ENCODE peak calls at places on chromosomes 3 and 15, in ten cellular contexts. Y, C, G, L, U, J, O, A, V and W are unnamed samples.

GRCh38 chr15:84955089-84955848 is 26.4 kb upstream of the PDE8A start:
- DNase-seq in Y (peak), C (peak), G (peak), L (peak), U (peak), J (peak), O (peak), A (peak), V (peak), W (peak)

GRCh38 chr3:126798521-126798920 is 94.5 kb downstream of the CHCHD6 start:
- DNase-seq in Y (no peak), C (peak), G (no peak), L (no peak), U (no peak), J (no peak), O (no peak), A (no peak), V (no peak), W (no peak)

GRCh38 chr3:62870321-62870720 is 4.9 kb downstream of the CADPS start:
- DNase-seq in Y (no peak), C (peak), G (no peak), L (no peak), U (no peak), J (no peak), O (no peak), A (no peak), V (no peak), W (no peak)

GRCh38 chr15:60682615-60683014 is 203.7 kb upstream of the ICE2 start:
- DNase-seq in Y (no peak), C (no peak), G (no peak), L (no peak), U (no peak), J (no peak), O (no peak), A (no peak), V (no peak), W (no peak)

GRCh38 chr15:31325432-31325975 is 1.1 kb upstream of the KLF13 start:
- DNase-seq in Y (peak), C (no peak), G (peak), L (peak), U (peak), J (peak), O (peak), A (no peak), V (no peak), W (no peak)

GRCh38 chr3:14429237-14429636 is 26.8 kb downstream of the SLC6A6 start:
- DNase-seq in Y (no peak), C (no peak), G (no peak), L (peak), U (no peak), J (peak), O (no peak), A (no peak), V (no peak), W (no peak)

GRCh38 chr3:16402451-16402850 is 111.0 kb downstream of the RFTN1 start:
- DNase-seq in Y (no peak), C (peak), G (no peak), L (no peak), U (no peak), J (no peak), O (no peak), A (no peak), V (no peak), W (no peak)

GRCh38 chr15:76310470-76311070 is 699 bp downstream of the ETFA start:
- DNase-seq in Y (no peak), C (peak), G (no peak), L (peak), U (no peak), J (peak), O (no peak), A (no peak), V (peak), W (no peak)

GRCh38 chr15:77851696-77852095 is 219.0 kb upstream of the LINGO1 start:
- DNase-seq in Y (peak), C (no peak), G (no peak), L (peak), U (peak), J (no peak), O (no peak), A (no peak), V (no peak), W (no peak)

GRCh38 chr15:95141486-95141885 is 910.1 kb downstream of the MCTP2 start:
- DNase-seq in Y (no peak), C (peak), G (no peak), L (no peak), U (no peak), J (no peak), O (no peak), A (no peak), V (no peak), W (no peak)

GRCh38 chr15:90095521-90095959 is 6.7 kb downstream of the IDH2 start:
- DNase-seq in Y (no peak), C (no peak), G (no peak), L (no peak), U (no peak), J (peak), O (no peak), A (no peak), V (no peak), W (no peak)

GRCh38 chr3:27533718-27534578 is 49.8 kb upstream of the SLC4A7 start:
- DNase-seq in Y (no peak), C (peak), G (peak), L (peak), U (peak), J (peak), O (peak), A (peak), V (no peak), W (peak)

GRCh38 chr3:178223876-178224275 is 312.4 kb upstream of the KCNMB2 start:
- DNase-seq in Y (no peak), C (no peak), G (no peak), L (no peak), U (no peak), J (no peak), O (no peak), A (no peak), V (no peak), W (no peak)

GRCh38 chr3:151154566-151154965 is 48.5 kb downstream of the GPR171 start:
- DNase-seq in Y (no peak), C (no peak), G (no peak), L (no peak), U (no peak), J (no peak), O (no peak), A (no peak), V (no peak), W (no peak)

GRCh38 chr3:183527980-183528379 is 27.5 kb downstream of the KLHL6 start:
- DNase-seq in Y (no peak), C (no peak), G (no peak), L (no peak), U (no peak), J (no peak), O (no peak), A (no peak), V (no peak), W (no peak)

GRCh38 chr15:81469154-81469553 is 95.1 kb upstream of the TMC3 start:
- DNase-seq in Y (no peak), C (no peak), G (no peak), L (no peak), U (no peak), J (no peak), O (no peak), A (no peak), V (no peak), W (no peak)

GRCh38 chr15:71195242-71195641 is 80.0 kb downstream of the THSD4 start:
- DNase-seq in Y (no peak), C (no peak), G (no peak), L (no peak), U (no peak), J (no peak), O (no peak), A (peak), V (no peak), W (no peak)

GRCh38 chr3:4417449-4417848 is 49.6 kb downstream of the SUMF1 start:
- DNase-seq in Y (no peak), C (peak), G (no peak), L (no peak), U (no peak), J (no peak), O (no peak), A (no peak), V (no peak), W (peak)

GRCh38 chr3:159609620-159610019 is 379.0 kb upstream of the IL12A start:
- DNase-seq in Y (no peak), C (no peak), G (no peak), L (no peak), U (no peak), J (no peak), O (no peak), A (no peak), V (no peak), W (no peak)

GRCh38 chr3:57397175-57398026 is 104.9 kb upstream of the ASB14 start:
- DNase-seq in Y (no peak), C (peak), G (peak), L (peak), U (peak), J (peak), O (peak), A (peak), V (no peak), W (peak)

GRCh38 chr15:29140475-29141172 is 129.0 kb downstream of the NSMCE3 start:
- DNase-seq in Y (no peak), C (no peak), G (no peak), L (no peak), U (no peak), J (no peak), O (no peak), A (no peak), V (no peak), W (no peak)

GRCh38 chr3:57892423-57892822 is 115.8 kb upstream of the FLNB start:
- DNase-seq in Y (no peak), C (peak), G (no peak), L (no peak), U (no peak), J (no peak), O (no peak), A (no peak), V (no peak), W (no peak)

GRCh38 chr15:101505610-101506337 is 16.3 kb upstream of the PCSK6 start:
- DNase-seq in Y (no peak), C (no peak), G (no peak), L (no peak), U (no peak), J (no peak), O (no peak), A (no peak), V (no peak), W (no peak)

GRCh38 chr3:171142985-171143384 is 116.5 kb upstream of the SLC2A2 start:
- DNase-seq in Y (no peak), C (peak), G (peak), L (no peak), U (no peak), J (no peak), O (no peak), A (no peak), V (no peak), W (peak)

GRCh38 chr15:22883196-22883595 is 44.7 kb downstream of the NIPA2 start:
- DNase-seq in Y (no peak), C (no peak), G (no peak), L (no peak), U (no peak), J (no peak), O (no peak), A (no peak), V (no peak), W (no peak)
- TF ChIP-seq CTCF in Y (no peak), C (no peak), G (no peak), L (no peak), U (no peak), J (no peak), O (no peak), A (no peak), V (no peak), W (no peak)

GRCh38 chr3:128605091-128606046 is 45.2 kb downstream of the RPN1 start:
- DNase-seq in Y (no peak), C (no peak), G (no peak), L (no peak), U (no peak), J (no peak), O (no peak), A (no peak), V (no peak), W (no peak)

GRCh38 chr3:128610671-128611070 is 39.9 kb downstream of the RPN1 start:
- DNase-seq in Y (no peak), C (no peak), G (no peak), L (no peak), U (no peak), J (no peak), O (no peak), A (no peak), V (no peak), W (no peak)

GRCh38 chr3:128609294-128609693 is 41.3 kb downstream of the RPN1 start:
- DNase-seq in Y (no peak), C (no peak), G (no peak), L (no peak), U (no peak), J (no peak), O (no peak), A (no peak), V (no peak), W (no peak)

GRCh38 chr3:128603811-128604447 is 46.7 kb downstream of the RPN1 start:
- DNase-seq in Y (no peak), C (no peak), G (no peak), L (no peak), U (no peak), J (no peak), O (no peak), A (no peak), V (no peak), W (no peak)

DNA sequence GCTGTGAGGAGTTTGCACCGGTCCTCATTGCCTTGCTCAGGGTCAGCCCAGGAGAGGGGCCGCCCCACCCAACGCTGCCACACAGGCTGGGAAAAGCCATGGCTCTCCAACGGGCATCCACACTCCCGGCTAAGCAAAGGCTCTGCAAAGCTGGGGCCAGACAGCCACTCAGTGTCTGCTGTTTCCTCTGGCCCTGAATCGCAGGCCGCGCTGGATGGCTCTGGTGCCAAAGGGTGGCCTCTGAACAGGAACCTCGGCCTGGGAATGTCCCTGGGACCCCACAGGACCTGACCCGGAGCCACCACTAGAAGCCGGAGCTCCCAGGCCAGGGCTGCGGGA is 42.9 kb downstream of the RPN1 start:
- DNase-seq in Y (no peak), C (no peak), G (no peak), L (no peak), U (no peak), J (no peak), O (no peak), A (no peak), V (peak), W (no peak)
- H3K4me3 ChIP-seq in Y (peak), C (peak), G (peak), L (no peak), U (no peak), J (no peak), O (no peak), A (no peak), V (peak), W (peak)

GRCh38 chr3:29152379-29152778 is 128.5 kb upstream of the RBMS3 start:
- DNase-seq in Y (no peak), C (no peak), G (no peak), L (no peak), U (no peak), J (no peak), O (no peak), A (no peak), V (no peak), W (no peak)
- TF ChIP-seq CTCF in Y (no peak), C (peak), G (no peak), L (no peak), U (no peak), J (peak), O (no peak), A (peak), V (no peak), W (no peak)

DNA sequence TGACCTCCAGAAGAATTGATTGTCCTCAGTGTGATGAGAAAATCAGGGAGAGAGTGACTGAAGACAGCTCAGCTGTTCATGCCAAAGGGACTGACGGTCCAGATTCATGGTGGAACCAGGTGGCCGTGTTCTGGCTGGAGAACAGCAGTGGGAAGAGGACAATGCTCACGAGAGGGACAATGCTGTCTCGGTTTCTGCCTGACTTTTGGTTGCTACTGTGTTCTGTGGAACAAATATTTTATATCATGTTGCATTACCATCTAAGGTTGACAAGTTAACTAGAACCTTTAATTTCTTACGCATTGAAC is 58.0 kb upstream of the ULK4 start:
- DNase-seq in Y (no peak), C (no peak), G (no peak), L (no peak), U (no peak), J (no peak), O (no peak), A (no peak), V (peak), W (no peak)
- H3K4me3 ChIP-seq in Y (no peak), C (no peak), G (no peak), L (no peak), U (no peak), J (no peak), O (no peak), A (no peak), V (no peak), W (no peak)

GRCh38 chr3:107796786-107797185 is 274.0 kb downstream of the BBX start:
- DNase-seq in Y (no peak), C (peak), G (no peak), L (peak), U (no peak), J (no peak), O (no peak), A (no peak), V (no peak), W (peak)

GRCh38 chr3:107795514-107796094 is 272.8 kb downstream of the BBX start:
- DNase-seq in Y (no peak), C (no peak), G (no peak), L (no peak), U (no peak), J (no peak), O (no peak), A (no peak), V (no peak), W (no peak)

GRCh38 chr3:107791450-107791849 is 268.7 kb downstream of the BBX start:
- DNase-seq in Y (no peak), C (no peak), G (no peak), L (no peak), U (no peak), J (no peak), O (no peak), A (no peak), V (no peak), W (no peak)

GRCh38 chr3:107797586-107797985 is 274.8 kb downstream of the BBX start:
- DNase-seq in Y (no peak), C (no peak), G (no peak), L (no peak), U (no peak), J (no peak), O (no peak), A (no peak), V (no peak), W (no peak)

DNA sequence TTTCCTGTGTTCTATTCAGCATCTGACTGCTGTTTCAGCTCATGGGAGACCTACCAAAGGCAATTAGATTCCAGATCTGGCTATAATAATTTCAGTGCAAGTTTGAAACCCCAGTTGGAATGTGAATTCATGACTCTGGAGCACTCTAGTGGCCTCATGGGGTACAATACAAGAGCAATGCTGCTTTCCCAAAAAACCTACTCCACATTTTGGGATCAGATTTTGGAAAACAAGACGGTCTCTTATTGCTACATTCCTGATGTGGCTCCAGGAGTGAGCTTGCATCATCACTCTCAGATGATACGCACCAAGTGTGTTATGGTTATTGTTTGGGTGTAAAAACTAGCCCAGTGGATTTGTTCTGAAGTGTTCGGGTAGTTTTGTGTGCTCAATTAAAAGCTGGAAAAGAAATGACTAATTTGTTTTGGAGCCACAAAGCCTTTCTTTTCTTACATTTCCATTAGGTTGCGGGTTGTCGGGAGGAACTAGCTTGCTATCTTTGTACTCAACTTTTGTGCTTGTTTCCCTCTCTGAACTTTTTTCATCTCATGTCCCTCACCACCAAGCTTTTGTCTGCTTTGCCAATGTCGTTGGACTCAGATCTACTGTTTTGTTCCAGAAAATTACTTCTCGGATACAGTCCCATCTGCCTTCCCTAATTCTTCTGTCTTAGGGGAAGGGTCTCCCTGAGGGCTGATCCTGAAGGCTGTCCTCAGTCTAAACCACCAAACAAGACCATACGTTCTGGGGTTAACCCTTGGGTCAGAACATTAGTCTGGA is 272.1 kb downstream of the BBX start:
- DNase-seq in Y (no peak), C (no peak), G (no peak), L (no peak), U (no peak), J (no peak), O (no peak), A (no peak), V (no peak), W (no peak)
- TF ChIP-seq CTCF in Y (peak), C (no peak), G (no peak), L (no peak), U (no peak), J (peak), O (peak), A (peak), V (peak), W (peak)

GRCh38 chr3:99846472-99846871 is 28.8 kb downstream of the CMSS1 start:
- DNase-seq in Y (no peak), C (peak), G (no peak), L (no peak), U (no peak), J (no peak), O (no peak), A (no peak), V (no peak), W (no peak)
- H3K4me3 ChIP-seq in Y (no peak), C (no peak), G (no peak), L (no peak), U (no peak), J (no peak), O (no peak), A (no peak), V (no peak), W (no peak)